ENCODE peak calls at places on chromosome 10, in seven cellular contexts. Q, B, E, D, W, M and P are unnamed samples.

GRCh38 chr10:72886596-72887522 is 6.7 kb upstream of the OIT3 start:
- DNase-seq in Q (no peak), B (no peak), E (no peak), D (no peak), W (no peak), M (no peak), P (no peak)

GRCh38 chr10:102118867-102119266 is 1.3 kb downstream of the LDB1 start:
- DNase-seq in Q (peak; percentile 58), B (peak; percentile 76), E (peak; percentile 48), D (peak; percentile 80), W (no peak), M (no peak), P (peak; percentile 72)

GRCh38 chr10:25047902-25048301 is 31.5 kb downstream of the THNSL1 start:
- DNase-seq in Q (peak; percentile 68), B (no peak), E (no peak), D (no peak), W (no peak), M (peak; percentile 57), P (no peak)

GRCh38 chr10:117590516-117590915 is 48.0 kb downstream of the EMX2 start:
- DNase-seq in Q (no peak), B (no peak), E (no peak), D (no peak), W (no peak), M (no peak), P (no peak)

GRCh38 chr10:18618995-18619394 is 32.4 kb downstream of the NSUN6 start:
- DNase-seq in Q (no peak), B (no peak), E (no peak), D (no peak), W (no peak), M (no peak), P (no peak)

GRCh38 chr10:74824184-74825032 is 2.0 kb upstream of the KAT6B start:
- DNase-seq in Q (peak; percentile 62), B (peak; percentile 64), E (no peak), D (peak; percentile 72), W (no peak), M (no peak), P (peak; percentile 35)

GRCh38 chr10:79146611-79147130 is 77.9 kb downstream of the ZMIZ1 start:
- DNase-seq in Q (peak; percentile 51), B (no peak), E (peak; percentile 82), D (peak; percentile 91), W (no peak), M (no peak), P (peak; percentile 64)

GRCh38 chr10:117240105-117240729 is 697 bp upstream of the SLC18A2 start:
- DNase-seq in Q (no peak), B (peak; percentile 87), E (no peak), D (no peak), W (no peak), M (no peak), P (no peak)

GRCh38 chr10:809671-810350 is 120.3 kb upstream of the DIP2C start:
- DNase-seq in Q (no peak), B (no peak), E (no peak), D (no peak), W (no peak), M (no peak), P (no peak)

GRCh38 chr10:108323274-108323798 is 1158.8 kb upstream of the SORCS1 start:
- DNase-seq in Q (no peak), B (peak; percentile 71), E (no peak), D (no peak), W (no peak), M (no peak), P (no peak)

GRCh38 chr10:14820775-14821154 is 17.1 kb downstream of the CDNF start:
- DNase-seq in Q (no peak), B (no peak), E (no peak), D (no peak), W (no peak), M (no peak), P (no peak)

GRCh38 chr10:25522946-25523608 is 348.3 kb downstream of the GPR158 start:
- DNase-seq in Q (no peak), B (peak; percentile 93), E (no peak), D (no peak), W (no peak), M (no peak), P (no peak)

GRCh38 chr10:32256613-32257437 is 90.1 kb downstream of the EPC1 start:
- DNase-seq in Q (peak; percentile 76), B (peak; percentile 90), E (peak; percentile 80), D (peak; percentile 76), W (no peak), M (no peak), P (peak; percentile 77)

GRCh38 chr10:112832959-112833358 is 117.1 kb upstream of the TCF7L2 start:
- DNase-seq in Q (no peak), B (no peak), E (no peak), D (no peak), W (no peak), M (no peak), P (no peak)

GRCh38 chr10:101569838-101570763 is 18.0 kb downstream of the POLL start:
- DNase-seq in Q (peak; percentile 87), B (peak; percentile 92), E (peak; percentile 88), D (peak; percentile 81), W (peak; percentile 87), M (no peak), P (peak; percentile 73)

GRCh38 chr10:28788252-28788651 is 110.9 kb downstream of the BAMBI start:
- DNase-seq in Q (no peak), B (no peak), E (no peak), D (no peak), W (no peak), M (no peak), P (no peak)

GRCh38 chr10:29757551-29758297 is 123.0 kb upstream of the SVIL start:
- DNase-seq in Q (peak; percentile 71), B (no peak), E (no peak), D (no peak), W (no peak), M (no peak), P (no peak)

GRCh38 chr10:90149563-90149962 is 448.2 kb downstream of the KIF20B start:
- DNase-seq in Q (no peak), B (no peak), E (no peak), D (no peak), W (no peak), M (no peak), P (no peak)

GRCh38 chr10:90148121-90148855 is 446.9 kb downstream of the KIF20B start:
- DNase-seq in Q (peak; percentile 67), B (no peak), E (no peak), D (no peak), W (no peak), M (no peak), P (no peak)
- TF ChIP-seq CTCF in Q (peak; percentile 65), B (peak; percentile 82), E (no peak), D (peak; percentile 26), W (peak; percentile 70), M (peak; percentile 28), P (no peak)

GRCh38 chr10:122113161-122113944 is 124.4 kb downstream of the TACC2 start:
- DNase-seq in Q (peak; percentile 90), B (peak; percentile 88), E (peak; percentile 69), D (peak; percentile 91), W (peak; percentile 83), M (no peak), P (peak; percentile 82)

GRCh38 chr10:122112021-122112616 is 123.2 kb downstream of the TACC2 start:
- DNase-seq in Q (peak; percentile 76), B (no peak), E (no peak), D (no peak), W (no peak), M (no peak), P (no peak)

GRCh38 chr10:122115874-122116273 is 126.9 kb downstream of the TACC2 start:
- DNase-seq in Q (peak; percentile 18), B (no peak), E (no peak), D (no peak), W (no peak), M (no peak), P (no peak)

GRCh38 chr10:122114156-122114747 is 125.3 kb downstream of the TACC2 start:
- DNase-seq in Q (peak; percentile 47), B (no peak), E (no peak), D (peak; percentile 91), W (no peak), M (no peak), P (peak; percentile 33)

DNA sequence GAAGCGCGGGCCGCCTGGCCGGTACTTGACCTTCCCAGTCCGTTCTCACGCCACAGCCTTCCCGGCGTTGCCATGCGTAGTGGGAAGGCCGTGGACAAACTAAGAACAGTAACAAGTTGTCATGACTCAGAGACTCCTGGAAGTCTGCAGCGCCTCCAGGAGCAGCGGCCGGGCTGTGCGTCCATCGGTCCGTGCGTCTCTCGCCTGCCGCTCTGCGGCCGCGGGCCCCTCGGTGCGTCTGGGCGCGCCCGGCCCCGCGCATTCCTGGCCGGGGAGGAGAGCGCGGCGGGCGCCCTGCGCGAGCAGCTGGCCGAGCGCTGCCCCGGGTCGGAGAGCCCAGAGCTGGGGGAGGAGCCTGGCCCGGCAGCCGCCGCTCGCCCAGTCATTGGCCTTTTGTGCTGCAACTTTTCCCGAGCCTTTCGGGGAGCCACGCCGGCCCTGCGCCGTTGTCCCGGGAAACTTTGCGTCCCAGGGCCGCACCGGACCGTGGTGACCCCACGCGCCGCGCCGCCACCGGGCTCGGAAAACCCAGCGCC is 123.7 kb downstream of the TACC2 start:
- DNase-seq in Q (peak; percentile 99), B (peak; percentile 93), E (peak; percentile 88), D (peak; percentile 96), W (peak; percentile 85), M (peak; percentile 87), P (peak; percentile 89)
- TF ChIP-seq CTCF in Q (peak; percentile 41), B (peak; percentile 59), E (peak; percentile 60), D (peak; percentile 68), W (no peak), M (peak; percentile 34), P (peak; percentile 87)

DNA sequence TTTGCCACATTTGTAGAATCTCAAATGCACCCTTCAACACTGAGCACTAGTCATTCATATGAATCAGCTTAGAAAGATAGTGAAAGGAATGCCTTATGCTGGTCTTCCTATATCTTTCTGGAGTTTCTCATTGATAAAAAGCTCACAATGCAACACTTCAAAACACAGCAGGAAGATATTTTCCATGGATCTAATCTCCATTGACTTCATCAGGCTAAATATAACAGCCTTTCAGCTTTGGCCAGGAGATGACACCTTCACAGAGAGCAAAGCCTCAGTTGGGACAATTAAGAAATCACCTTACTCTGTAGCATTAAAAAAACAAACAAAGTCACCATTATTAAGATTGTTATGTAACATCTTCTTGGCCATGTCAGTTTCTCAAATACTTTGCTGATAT is 6.7 kb downstream of the NRP1 start:
- DNase-seq in Q (peak; percentile 47), B (peak; percentile 49), E (no peak), D (no peak), W (no peak), M (no peak), P (no peak)
- TF ChIP-seq CTCF in Q (peak; percentile 39), B (peak; percentile 70), E (no peak), D (no peak), W (peak; percentile 53), M (peak; percentile 46), P (no peak)

DNA sequence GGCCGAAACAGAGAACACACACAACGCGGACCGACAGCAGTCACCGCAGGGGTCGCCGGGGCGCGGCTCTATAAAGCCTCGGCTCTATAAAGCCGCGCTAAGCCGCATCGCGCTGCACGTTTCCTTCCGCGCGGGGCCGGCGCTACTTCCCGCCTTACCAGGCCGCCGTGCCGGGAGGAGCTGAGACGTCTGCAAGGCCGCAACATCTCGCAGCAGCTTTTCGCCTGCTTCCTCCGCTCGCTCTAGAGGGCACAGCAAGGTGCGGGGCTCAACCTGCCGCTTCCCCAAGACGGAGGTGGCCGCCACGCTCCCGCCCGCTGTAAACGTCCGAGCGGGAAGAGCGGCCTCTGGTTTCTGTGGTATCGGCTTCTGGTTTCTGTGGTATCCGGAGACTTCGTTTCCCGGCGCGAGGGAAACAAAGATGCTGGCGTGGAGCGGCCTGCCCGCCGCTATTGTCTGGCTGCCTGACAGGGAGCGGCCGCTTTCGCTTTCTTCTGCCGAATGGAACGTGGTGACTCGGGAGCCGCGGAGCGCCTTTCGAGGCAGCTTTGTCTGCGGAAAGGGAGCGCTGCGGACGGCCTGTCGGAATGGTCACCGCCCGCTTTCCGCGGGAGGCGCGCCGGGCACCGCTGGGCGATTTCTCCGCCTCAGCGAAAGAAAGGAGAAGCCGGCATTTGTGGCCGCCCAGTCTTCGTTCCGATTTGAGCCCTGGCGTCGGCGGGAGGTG is 91.8 kb downstream of the SPAG6 start:
- DNase-seq in Q (peak; percentile 95), B (peak; percentile 95), E (peak; percentile 91), D (peak; percentile 93), W (peak; percentile 92), M (peak; percentile 73), P (peak; percentile 95)
- TF ChIP-seq CTCF in Q (no peak), B (no peak), E (no peak), D (no peak), W (peak; percentile 7), M (no peak), P (no peak)